ENCODE peak calls at places on chromosome 6, in four cellular contexts. N is K562, D is GM12878, U is HepG2. W is an unnamed sample.

GRCh38 chr6:467671-468082 is 76.1 kb downstream of the IRF4 start:
- DNase-seq in D (no peak), U (no peak), N (no peak), W (no peak)

GRCh38 chr6:14925627-14926026 is 320.2 kb upstream of the JARID2 start:
- DNase-seq in U (no peak), N (no peak), D (no peak), W (no peak)

GRCh38 chr6:157991067-157991432 is 9.4 kb downstream of the SYNJ2 start:
- DNase-seq in N (no peak), D (no peak), U (no peak), W (no peak)

GRCh38 chr6:5084787-5085637 is at the start of gene PPP1R3G:
- DNase-seq in N (no peak), U (no peak), D (no peak), W (no peak)

GRCh38 chr6:13993416-13993815 is 68.7 kb downstream of the RNF182 start:
- DNase-seq in N (no peak), U (no peak), D (no peak), W (no peak)

GRCh38 chr6:134883314-134883713 is 66.6 kb downstream of the ALDH8A1 start:
- DNase-seq in U (no peak), D (no peak), N (no peak), W (no peak)

GRCh38 chr6:21891065-21891464 is 297.5 kb downstream of the SOX4 start:
- DNase-seq in D (no peak), U (no peak), N (no peak), W (no peak)

GRCh38 chr6:54291738-54292137 is 16.5 kb upstream of the TINAG start:
- DNase-seq in U (no peak), N (no peak), D (peak), W (no peak)

GRCh38 chr6:89379281-89379680 is 26.8 kb upstream of the UBE2J1 start:
- DNase-seq in N (no peak), D (no peak), U (no peak), W (no peak)

GRCh38 chr6:34275128-34275804 is 26.5 kb upstream of the SMIM29 start:
- DNase-seq in U (no peak), N (no peak), D (no peak), W (no peak)

GRCh38 chr6:17298257-17298656 is 17.1 kb downstream of the RBM24 start:
- DNase-seq in N (no peak), D (no peak), U (no peak), W (no peak)

GRCh38 chr6:85574932-85575598 is 18.6 kb downstream of the SNX14 start:
- DNase-seq in D (no peak), U (peak), N (no peak), W (no peak)

GRCh38 chr6:21115111-21115510 is 478.4 kb upstream of the SOX4 start:
- DNase-seq in D (no peak), U (peak), N (no peak), W (no peak)

GRCh38 chr6:154460306-154461071 is 50.0 kb downstream of the CNKSR3 start:
- DNase-seq in N (no peak), U (peak), D (no peak), W (no peak)

GRCh38 chr6:116291701-116292396 is 12.1 kb upstream of the TSPYL1 start:
- DNase-seq in D (no peak), N (no peak), U (no peak), W (no peak)

GRCh38 chr6:167906899-167907298 is 80.2 kb downstream of the AFDN start:
- DNase-seq in D (no peak), U (no peak), N (no peak), W (no peak)

GRCh38 chr6:220736-221475 is 71.4 kb upstream of the DUSP22 start:
- DNase-seq in D (peak), N (no peak), U (peak), W (no peak)

GRCh38 chr6:73739097-73739496 is 43.1 kb downstream of the CD109 start:
- DNase-seq in N (peak), D (no peak), U (peak), W (peak)

GRCh38 chr6:68967549-68968300 is 332.6 kb downstream of the ADGRB3 start:
- DNase-seq in U (peak), D (peak), N (peak), W (peak)

GRCh38 chr6:139231206-139231605 is 60.6 kb downstream of the TXLNB start:
- DNase-seq in N (no peak), U (no peak), D (no peak), W (no peak)

GRCh38 chr6:153553627-153554026 is 422.5 kb upstream of the RGS17 start:
- DNase-seq in U (peak), D (no peak), N (no peak), W (peak)

GRCh38 chr6:152401978-152402377 is 235.2 kb downstream of the SYNE1 start:
- DNase-seq in N (no peak), U (no peak), D (no peak), W (peak)

GRCh38 chr6:49543087-49543858 is 7.2 kb upstream of the C6orf141 start:
- DNase-seq in D (no peak), N (no peak), U (no peak), W (peak)

GRCh38 chr6:51842487-51843469 is 244.6 kb downstream of the PKHD1 start:
- DNase-seq in U (peak), D (no peak), N (no peak), W (no peak)

GRCh38 chr6:155080876-155081845 is 86.0 kb downstream of the TIAM2 start:
- DNase-seq in U (no peak), N (no peak), D (no peak), W (no peak)

GRCh38 chr6:7085911-7086310 is 21.9 kb upstream of the RREB1 start:
- DNase-seq in N (no peak), D (no peak), U (no peak), W (no peak)

GRCh38 chr6:100886078-100886477 is 4.9 kb upstream of the ASCC3 start:
- DNase-seq in N (no peak), U (no peak), D (no peak), W (no peak)

GRCh38 chr6:154981071-154981373 is 14.1 kb upstream of the TIAM2 start:
- DNase-seq in D (peak), N (no peak), U (peak), W (no peak)

GRCh38 chr6:134106702-134107101 is 54.3 kb upstream of the SLC2A12 start:
- DNase-seq in N (no peak), D (no peak), U (no peak), W (no peak)

GRCh38 chr6:4059115-4059777 is 19.7 kb downstream of the FAM217A start:
- DNase-seq in N (peak), U (peak), D (no peak), W (peak)

GRCh38 chr6:12304487-12304886 is 14.3 kb downstream of the EDN1 start:
- DNase-seq in N (no peak), D (no peak), U (no peak), W (no peak)

GRCh38 chr6:138970856-138971425 is 17.1 kb downstream of the REPS1 start:
- DNase-seq in U (no peak), N (no peak), D (no peak), W (no peak)

GRCh38 chr6:106334646-106335448 is 9.3 kb upstream of the ATG5 start:
- DNase-seq in N (peak), U (peak), D (no peak), W (peak)

GRCh38 chr6:5149160-5149559 is 64.0 kb downstream of the PPP1R3G start:
- DNase-seq in D (no peak), N (no peak), U (no peak), W (no peak)

GRCh38 chr6:63537126-63537958 is 34.9 kb upstream of the LOC128125822 start:
- DNase-seq in U (no peak), D (peak), N (no peak), W (no peak)

GRCh38 chr6:90214966-90215365 is 81.7 kb downstream of the BACH2 start:
- DNase-seq in N (no peak), U (no peak), D (no peak), W (no peak)

GRCh38 chr6:62904687-62905086 is 306.6 kb upstream of the FKBP1C start:
- DNase-seq in D (no peak), U (no peak), N (no peak), W (no peak)

GRCh38 chr6:112150363-112150762 is 63.0 kb downstream of the FAM229B start:
- DNase-seq in N (no peak), D (no peak), U (no peak), W (peak)
- H3K4me3 ChIP-seq in N (no peak), D (no peak), U (no peak), W (no peak)

DNA sequence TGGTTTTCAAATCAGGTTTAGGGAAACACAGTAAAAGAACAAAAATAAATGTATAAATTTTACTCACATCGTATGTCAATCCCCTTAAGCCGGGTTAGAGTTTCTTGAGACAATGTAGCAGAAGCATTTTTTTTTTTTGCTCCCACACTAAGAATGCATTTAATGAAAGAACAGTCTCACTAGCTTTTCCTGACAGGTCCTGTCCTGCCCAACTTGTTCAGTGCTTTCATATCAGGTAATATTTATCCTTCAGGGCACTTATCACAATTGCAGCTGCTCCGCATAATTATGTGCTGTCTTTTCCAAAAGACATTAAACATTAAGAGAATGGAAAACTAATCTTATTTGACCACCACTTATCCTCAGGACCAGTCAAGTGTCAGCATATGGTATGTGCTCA is 632.0 kb downstream of the HTR1B start:
- DNase-seq in D (no peak), N (no peak), U (no peak), W (no peak)
- TF ChIP-seq ESRRA in D (no peak), N (no peak), U (no peak), W (no peak)

GRCh38 chr6:43242908-43243648 is at the start of gene TTBK1:
- DNase-seq in U (no peak), D (no peak), N (no peak), W (no peak)
- H3K4me3 ChIP-seq in U (no peak), D (no peak), N (no peak), W (peak)

GRCh38 chr6:79808846-79809245 is 138.5 kb downstream of the ELOVL4 start:
- DNase-seq in U (no peak), N (no peak), D (no peak), W (no peak)

GRCh38 chr6:79812195-79812594 is 135.2 kb downstream of the ELOVL4 start:
- DNase-seq in N (no peak), U (no peak), D (no peak), W (no peak)

GRCh38 chr6:79813143-79813542 is 134.2 kb downstream of the ELOVL4 start:
- DNase-seq in D (no peak), U (no peak), N (no peak), W (no peak)

GRCh38 chr6:79810878-79811277 is 136.5 kb downstream of the ELOVL4 start:
- DNase-seq in N (no peak), U (no peak), D (no peak), W (no peak)

GRCh38 chr6:79810153-79810806 is 137.1 kb downstream of the ELOVL4 start:
- DNase-seq in N (no peak), U (no peak), D (no peak), W (no peak)
- TF ChIP-seq ESRRA in N (no peak), U (no peak), D (no peak), W (no peak)

GRCh38 chr6:169252805-169253189 is 849 bp downstream of the THBS2 start:
- DNase-seq in D (no peak), U (no peak), N (no peak), W (no peak)
- H3K4me3 ChIP-seq in D (no peak), U (no peak), N (no peak), W (no peak)

W was measured in A549.